ENCODE peak calls at places on chromosomes 11 and 22, in ten cellular contexts. W, R, L, Z, H, E, Q, O, S and B are unnamed samples.

GRCh38 chr11:117335399-117335798 is 7.7 kb downstream of the CEP164 start:
- DNase-seq in O (no peak), W (no peak), E (no peak), R (no peak), Z (no peak), L (no peak), S (no peak), Q (no peak), H (no peak), B (no peak)

GRCh38 chr11:95652002-95652472 is 137.5 kb downstream of the FAM76B start:
- DNase-seq in E (no peak), O (no peak), L (no peak), Q (no peak), W (no peak), R (no peak), S (no peak), Z (no peak), H (no peak), B (no peak)

GRCh38 chr11:43917851-43918250 is 24.6 kb upstream of the C11orf96 start:
- DNase-seq in R (no peak), O (no peak), W (no peak), L (no peak), E (no peak), S (no peak), Q (no peak), Z (no peak), H (no peak), B (no peak)

GRCh38 chr11:62491571-62492329 is 54.9 kb downstream of the AHNAK start:
- DNase-seq in O (no peak), H (no peak), R (no peak), Q (no peak), E (no peak), L (no peak), W (no peak), S (no peak), Z (no peak), B (no peak)

GRCh38 chr22:27174970-27175369 is 517.6 kb downstream of the MIAT start:
- DNase-seq in W (no peak), R (no peak), Q (no peak), L (no peak), E (no peak), H (no peak), O (no peak), S (no peak), Z (no peak), B (no peak)

GRCh38 chr11:118211006-118211405 is 13.8 kb downstream of the JAML start:
- DNase-seq in H (no peak), R (no peak), E (no peak), W (no peak), O (no peak), S (no peak), Q (no peak), Z (peak; percentile 14), L (no peak), B (no peak)

GRCh38 chr11:49995559-49995958 is 13.2 kb upstream of the OR4C12 start:
- DNase-seq in O (no peak), Z (peak; percentile 35), W (peak; percentile 54), S (no peak), R (no peak), Q (peak; percentile 69), E (no peak), H (no peak), L (no peak), B (no peak)

GRCh38 chr11:126436209-126436608 is 80.7 kb downstream of the ST3GAL4 start:
- DNase-seq in L (no peak), Q (no peak), H (no peak), R (no peak), W (no peak), O (no peak), Z (no peak), E (no peak), S (no peak), B (no peak)

GRCh38 chr11:76096552-76096951 is 109.8 kb downstream of the WNT11 start:
- DNase-seq in H (no peak), Z (no peak), Q (peak; percentile 76), R (no peak), E (no peak), S (no peak), L (no peak), O (no peak), W (no peak), B (no peak)

GRCh38 chr11:2747236-2748015 is 47.6 kb upstream of the KCNQ1OT1 start:
- DNase-seq in O (no peak), Q (no peak), R (no peak), L (no peak), W (no peak), H (no peak), S (no peak), E (no peak), Z (no peak), B (no peak)

GRCh38 chr11:34490304-34490703 is 23.3 kb downstream of the ELF5 start:
- DNase-seq in O (no peak), Z (no peak), Q (no peak), R (no peak), S (no peak), W (no peak), H (no peak), L (no peak), E (no peak), B (no peak)

GRCh38 chr11:69320756-69321741 is 27.1 kb downstream of the MYEOV start:
- DNase-seq in O (no peak), S (no peak), Z (no peak), H (no peak), L (no peak), Q (no peak), E (no peak), R (no peak), W (no peak), B (no peak)

GRCh38 chr22:22684605-22685561 is 40.5 kb downstream of the GGTLC2 start:
- DNase-seq in W (no peak), E (no peak), Z (peak; percentile 34), R (no peak), O (no peak), H (no peak), L (no peak), S (peak; percentile 67), Q (no peak), B (peak; percentile 62)

GRCh38 chr11:87331273-87331672 is 293.5 kb downstream of the TMEM135 start:
- DNase-seq in E (no peak), S (no peak), L (no peak), H (no peak), R (no peak), W (no peak), Q (no peak), O (no peak), Z (no peak), B (no peak)

GRCh38 chr11:116650052-116650451 is 122.7 kb downstream of the BUD13 start:
- DNase-seq in L (no peak), O (no peak), R (no peak), W (no peak), E (no peak), H (no peak), Z (no peak), Q (no peak), S (no peak), B (no peak)

GRCh38 chr11:7490054-7490453 is 4.7 kb downstream of the OLFML1 start:
- DNase-seq in O (no peak), R (peak; percentile 13), S (no peak), Z (peak; percentile 20), W (no peak), E (no peak), H (no peak), Q (peak; percentile 58), L (no peak), B (no peak)

GRCh38 chr22:27724706-27725105 is 76.8 kb downstream of the MN1 start:
- DNase-seq in Q (no peak), W (no peak), R (no peak), L (no peak), O (no peak), S (no peak), Z (no peak), H (no peak), E (no peak), B (no peak)

GRCh38 chr11:35006389-35007128 is 90.1 kb downstream of the PDHX start:
- DNase-seq in O (no peak), R (no peak), E (no peak), S (peak; percentile 27), Z (no peak), L (no peak), H (no peak), Q (no peak), W (no peak), B (no peak)

GRCh38 chr11:8209208-8209807 is 40.5 kb upstream of the RIC3 start:
- DNase-seq in L (no peak), Q (no peak), W (no peak), E (no peak), S (peak; percentile 28), Z (no peak), O (no peak), R (no peak), H (no peak), B (no peak)

GRCh38 chr22:25021976-25022711 is 69.6 kb downstream of the KIAA1671 start:
- DNase-seq in L (no peak), Q (no peak), S (no peak), Z (no peak), E (no peak), R (no peak), W (no peak), H (no peak), O (no peak), B (no peak)

GRCh38 chr11:75214411-75214821 is 26.2 kb upstream of the TPBGL start:
- DNase-seq in Q (peak; percentile 83), R (peak; percentile 82), W (peak; percentile 74), Z (peak; percentile 80), E (peak; percentile 55), S (peak; percentile 58), L (peak; percentile 68), O (peak; percentile 52), H (peak; percentile 8), B (peak; percentile 58)

GRCh38 chr11:6995703-6996102 is 24.4 kb downstream of the ZNF214 start:
- DNase-seq in H (no peak), Z (no peak), E (no peak), O (no peak), Q (no peak), W (no peak), L (no peak), S (no peak), R (no peak), B (no peak)

GRCh38 chr11:86749376-86749775 is 51.0 kb upstream of the PRSS23 start:
- DNase-seq in H (no peak), O (no peak), Z (no peak), S (no peak), R (no peak), Q (no peak), L (no peak), E (no peak), W (no peak), B (no peak)

GRCh38 chr11:61587541-61587941 is 6.7 kb upstream of the SYT7 start:
- DNase-seq in S (peak; percentile 38), H (no peak), R (no peak), Z (no peak), E (peak; percentile 35), W (no peak), O (no peak), L (peak; percentile 48), Q (no peak), B (no peak)

GRCh38 chr11:90911192-90911591 is 688.3 kb upstream of the CHORDC1 start:
- DNase-seq in W (no peak), R (no peak), S (no peak), L (no peak), E (no peak), Q (no peak), H (no peak), O (no peak), Z (no peak), B (no peak)

GRCh38 chr11:23866641-23867040 is 630.2 kb upstream of the LUZP2 start:
- DNase-seq in Z (no peak), L (no peak), Q (peak; percentile 6), E (no peak), H (no peak), S (no peak), R (no peak), O (no peak), W (no peak), B (no peak)

GRCh38 chr11:2169001-2169370 is 2.6 kb downstream of the TH start:
- DNase-seq in W (no peak), Z (no peak), R (no peak), L (no peak), E (no peak), O (no peak), S (no peak), Q (no peak), H (no peak), B (no peak)

GRCh38 chr11:59284773-59285129 is 72.0 kb upstream of the MPEG1 start:
- DNase-seq in E (no peak), Q (no peak), W (no peak), L (no peak), H (no peak), O (no peak), S (no peak), R (no peak), Z (no peak), B (no peak)